ENCODE peak calls at places on chromosomes 4 and X, in four cellular contexts. Y, L, I and B are unnamed samples.

GRCh38 chr4:6746721-6747689 is 31.0 kb downstream of the BLOC1S4 start:
- DNase-seq in Y (peak), L (no peak), I (peak), B (no peak)

GRCh38 chrX:78104447-78105176 is 564 bp downstream of the PGK1 start:
- DNase-seq in Y (peak), L (peak), I (peak), B (no peak)

GRCh38 chrX:30513284-30513683 is 64.3 kb downstream of the TASL start:
- DNase-seq in Y (no peak), L (peak), I (peak), B (no peak)

GRCh38 chr4:185700048-185700447 is 111.9 kb downstream of the SORBS2 start:
- DNase-seq in Y (no peak), L (no peak), I (no peak), B (no peak)

GRCh38 chrX:151393514-151393913 is 3.5 kb upstream of the VMA21 start:
- DNase-seq in Y (no peak), L (no peak), I (no peak), B (no peak)

GRCh38 chrX:40262641-40263560 is 165.1 kb upstream of the BCOR start:
- DNase-seq in Y (peak), L (peak), I (peak), B (no peak)

GRCh38 chr4:123055943-123056342 is 133.5 kb upstream of the NUDT6 start:
- DNase-seq in Y (no peak), L (no peak), I (no peak), B (no peak)

GRCh38 chr4:6546681-6547447 is 28.1 kb upstream of the MAN2B2 start:
- DNase-seq in Y (no peak), L (peak), I (peak), B (peak)

GRCh38 chr4:147019061-147019460 is 73.4 kb upstream of the TTC29 start:
- DNase-seq in Y (peak), L (peak), I (peak), B (no peak)

GRCh38 chr4:40995850-40996249 is 218.5 kb downstream of the APBB2 start:
- DNase-seq in Y (no peak), L (peak), I (peak), B (no peak)

GRCh38 chr4:140059159-140059558 is 94.8 kb downstream of the MAML3 start:
- DNase-seq in Y (no peak), L (peak), I (peak), B (no peak)

GRCh38 chr4:86927843-86928395 is 6.9 kb upstream of the AFF1 start:
- DNase-seq in Y (no peak), L (peak), I (peak), B (peak)

GRCh38 chr4:97493815-97494518 is 649.3 kb downstream of the STPG2 start:
- DNase-seq in Y (no peak), L (no peak), I (no peak), B (no peak)

GRCh38 chr4:7045961-7046921 is 3.1 kb downstream of the TADA2B start:
- DNase-seq in Y (peak), L (no peak), I (no peak), B (no peak)

GRCh38 chr4:78562687-78563086 is 11.1 kb downstream of the ANXA3 start:
- DNase-seq in Y (no peak), L (no peak), I (no peak), B (no peak)

GRCh38 chr4:82868572-82868971 is 22.4 kb downstream of the SEC31A start:
- DNase-seq in Y (no peak), L (no peak), I (no peak), B (no peak)

GRCh38 chr4:24063771-24064170 is 173.9 kb upstream of the PPARGC1A start:
- DNase-seq in Y (no peak), L (no peak), I (no peak), B (no peak)

GRCh38 chr4:176988226-176988625 is 195.5 kb upstream of the VEGFC start:
- DNase-seq in Y (no peak), L (peak), I (peak), B (no peak)

GRCh38 chr4:53852343-53852742 is 212.1 kb downstream of the CHIC2 start:
- DNase-seq in Y (no peak), L (peak), I (no peak), B (no peak)

GRCh38 chr4:2767705-2768074 is 11.6 kb upstream of the TNIP2 start:
- DNase-seq in Y (no peak), L (no peak), I (no peak), B (no peak)

GRCh38 chr4:41957634-41958033 is 22.4 kb downstream of the TMEM33 start:
- DNase-seq in Y (no peak), L (peak), I (peak), B (no peak)

GRCh38 chr4:137705171-137705783 is 173.0 kb upstream of the PCDH18 start:
- DNase-seq in Y (no peak), L (peak), I (peak), B (no peak)

GRCh38 chrX:50877310-50877709 is 33.2 kb upstream of the BMP15 start:
- DNase-seq in Y (no peak), L (no peak), I (peak), B (no peak)

GRCh38 chrX:136773649-136774048 is 7.1 kb downstream of the ARHGEF6 start:
- DNase-seq in Y (no peak), L (no peak), I (no peak), B (no peak)

GRCh38 chr4:1244978-1245471 is 3.9 kb downstream of the CTBP1 start:
- DNase-seq in Y (no peak), L (no peak), I (no peak), B (peak)

GRCh38 chr4:109631709-109632108 is 71.5 kb downstream of the CASP6 start:
- DNase-seq in Y (no peak), L (peak), I (peak), B (no peak)

GRCh38 chrX:21374163-21374993 is at the start of gene CNKSR2:
- DNase-seq in Y (peak), L (peak), I (peak), B (peak)

GRCh38 chrX:154546354-154547244 is at the start of gene G6PD:
- DNase-seq in Y (no peak), L (peak), I (peak), B (peak)

GRCh38 chr4:147480891-147481576 is at the start of gene EDNRA:
- DNase-seq in Y (peak), L (peak), I (peak), B (no peak)

GRCh38 chrX:39275500-39276068 is 474.3 kb downstream of the MID1IP1 start:
- DNase-seq in Y (no peak), L (no peak), I (no peak), B (no peak)

GRCh38 chrX:71989768-71990167 is 79.1 kb downstream of the NHSL2 start:
- DNase-seq in Y (peak), L (peak), I (peak), B (no peak)

GRCh38 chr4:106986486-106986885 is 49.6 kb downstream of the DKK2 start:
- DNase-seq in Y (no peak), L (peak), I (no peak), B (no peak)

GRCh38 chr4:123017636-123018390 is 95.4 kb upstream of the NUDT6 start:
- DNase-seq in Y (no peak), L (peak), I (peak), B (no peak)

GRCh38 chrX:103183912-103184311 is 31.0 kb upstream of the BEX4 start:
- DNase-seq in Y (no peak), L (no peak), I (no peak), B (no peak)

GRCh38 chr4:8688908-8689445 is 96.4 kb downstream of the CPZ start:
- DNase-seq in Y (no peak), L (no peak), I (no peak), B (no peak)

GRCh38 chr4:176210101-176210500 is 14.7 kb upstream of the SPATA4 start:
- DNase-seq in Y (no peak), L (no peak), I (no peak), B (no peak)